ENCODE peak calls at places on chromosome 12, in ten cellular contexts. S is psoas muscle, U is neural progenitor cell, A is aorta, R is endothelial cell of umbilical vein, J is body of pancreas, Y is esophagus squamous epithelium, D is astrocyte, W is right lobe of liver, V is sigmoid colon. P is an unnamed sample.
A peak's percentile ranks its signal among the peaks of the same experiment; 100 is the strongest.

GRCh38 chr12:93442411-93443340 is 929 bp upstream of the UBE2N start:
- DNase-seq in R (no peak), S (no peak), W (no peak), U (peak; percentile 15), Y (no peak), V (no peak), J (no peak), D (no peak), A (no peak), P (peak; percentile 16)

GRCh38 chr12:6092784-6093722 is 31.4 kb downstream of the VWF start:
- DNase-seq in A (peak; percentile 89), Y (no peak), W (no peak), D (peak; percentile 89), U (no peak), J (no peak), S (peak; percentile 59), V (peak; percentile 80), R (peak; percentile 92), P (peak; percentile 6)

GRCh38 chr12:111068281-111068680 is 147.9 kb upstream of the MYL2 start:
- DNase-seq in V (no peak), A (no peak), J (no peak), S (no peak), W (no peak), Y (no peak), D (no peak), R (no peak), U (peak; percentile 41), P (no peak)

GRCh38 chr12:56518570-56518969 is 3.0 kb upstream of the RBMS2 start:
- DNase-seq in J (no peak), R (peak; percentile 26), V (no peak), W (no peak), S (no peak), U (no peak), A (no peak), Y (no peak), D (peak; percentile 44), P (no peak)

GRCh38 chr12:127429556-127429955 is 837.4 kb upstream of the TMEM132C start:
- DNase-seq in W (no peak), S (no peak), R (no peak), D (peak; percentile 39), Y (no peak), A (no peak), U (no peak), V (no peak), J (no peak), P (no peak)

GRCh38 chr12:47876404-47876960 is 28.3 kb downstream of the VDR start:
- DNase-seq in A (no peak), U (no peak), V (no peak), J (no peak), D (no peak), W (no peak), Y (no peak), R (no peak), S (no peak), P (no peak)

GRCh38 chr12:41151789-41152188 is 36.3 kb upstream of the PDZRN4 start:
- DNase-seq in A (no peak), S (no peak), R (no peak), U (no peak), W (no peak), Y (no peak), J (no peak), D (peak; percentile 1), V (no peak), P (no peak)

GRCh38 chr12:44385964-44386363 is 490.2 kb downstream of the NELL2 start:
- DNase-seq in V (no peak), D (no peak), Y (no peak), U (no peak), A (no peak), R (no peak), J (no peak), W (no peak), S (no peak), P (no peak)

GRCh38 chr12:89245090-89245489 is 107.2 kb downstream of the DUSP6 start:
- DNase-seq in S (no peak), J (no peak), U (peak; percentile 9), W (no peak), D (peak; percentile 66), Y (no peak), A (no peak), V (no peak), R (no peak), P (peak; percentile 6)

GRCh38 chr12:30862486-30862885 is 64.1 kb upstream of the TSPAN11 start:
- DNase-seq in A (no peak), V (no peak), W (peak; percentile 65), R (no peak), J (no peak), S (no peak), U (no peak), D (peak; percentile 35), Y (no peak), P (no peak)

GRCh38 chr12:107963625-107964024 is 165.5 kb upstream of the WSCD2 start:
- DNase-seq in Y (no peak), J (no peak), W (no peak), D (no peak), A (no peak), S (no peak), V (no peak), R (no peak), U (no peak), P (no peak)

GRCh38 chr12:113456199-113456598 is 15.5 kb downstream of the LHX5 start:
- DNase-seq in A (no peak), S (no peak), V (no peak), D (no peak), Y (no peak), U (no peak), R (no peak), J (no peak), W (no peak), P (no peak)

GRCh38 chr12:8501720-8502119 is 11.6 kb upstream of the CLEC4D start:
- DNase-seq in R (no peak), U (no peak), S (no peak), A (no peak), D (no peak), J (no peak), Y (no peak), V (no peak), W (no peak), P (no peak)

GRCh38 chr12:6963016-6963731 is 7.3 kb downstream of the PHB2 start:
- DNase-seq in R (no peak), W (peak; percentile 57), U (no peak), J (peak; percentile 97), D (no peak), Y (no peak), S (peak; percentile 23), A (peak; percentile 75), V (peak; percentile 65), P (peak; percentile 88)

GRCh38 chr12:115574831-115575230 is 702.7 kb downstream of the MED13L start:
- DNase-seq in A (no peak), J (no peak), Y (no peak), U (no peak), S (no peak), V (no peak), W (no peak), D (no peak), R (no peak), P (no peak)

GRCh38 chr12:59972941-59973340 is 377.1 kb downstream of the SLC16A7 start:
- DNase-seq in J (no peak), A (no peak), V (no peak), U (no peak), W (no peak), D (peak; percentile 91), Y (no peak), R (peak; percentile 11), S (no peak), P (no peak)

DNA sequence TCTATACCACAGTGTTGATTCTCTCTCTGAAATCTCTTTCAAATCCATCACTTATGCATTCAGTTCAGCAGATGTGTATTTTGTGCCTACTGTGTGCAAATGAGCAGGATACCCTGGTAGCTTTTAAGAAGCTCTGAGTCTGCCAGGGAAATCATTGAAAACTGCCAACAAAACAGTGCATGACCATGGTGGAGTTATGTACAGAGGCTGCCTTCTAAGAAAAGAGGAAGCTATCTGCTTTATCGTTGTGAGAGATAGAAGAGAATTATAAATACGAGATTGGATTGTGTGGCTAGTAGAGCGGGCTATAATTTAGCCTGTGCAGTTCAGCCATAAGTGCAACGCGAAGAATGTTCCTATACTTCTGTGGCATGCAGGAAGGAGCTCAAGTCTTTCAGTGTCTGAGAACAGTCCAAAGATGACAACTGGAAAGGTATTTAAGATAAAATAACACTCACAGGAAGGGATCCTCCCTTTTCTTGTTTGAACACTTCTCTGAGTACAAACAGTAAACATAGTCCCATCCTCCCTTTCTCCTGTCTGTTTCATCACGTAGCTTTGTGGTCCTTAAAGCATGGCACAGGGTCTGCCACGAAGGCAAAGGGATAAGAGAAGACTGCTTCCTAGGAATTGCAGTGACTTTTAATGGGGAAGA is 4.4 kb downstream of the DIP2B start:
- DNase-seq in U (no peak), W (no peak), V (no peak), D (no peak), Y (no peak), J (no peak), A (no peak), R (no peak), S (no peak), P (no peak)
- H3K4me3 ChIP-seq in U (no peak overlapping the region), W (no peak overlapping the region), V (no peak overlapping the region), D (no peak overlapping the region), Y (no peak overlapping the region), J (no peak overlapping the region), A (no peak overlapping the region), R (no peak overlapping the region), S (no peak overlapping the region), P (no peak overlapping the region)

GRCh38 chr12:20403230-20403629 is 34.9 kb downstream of the PDE3A start:
- DNase-seq in V (no peak), Y (no peak), S (no peak), D (no peak), J (no peak), A (no peak), U (no peak), R (no peak), W (no peak), P (no peak)
- H3K36me3 ChIP-seq in V (no peaks in the 10 kb centered on the region), Y (no peaks in the 10 kb centered on the region), S (no peaks in the 10 kb centered on the region), D (no peaks in the 10 kb centered on the region), J (no peaks in the 10 kb centered on the region), A (no peaks in the 10 kb centered on the region), U (no peaks in the 10 kb centered on the region), R (no peaks in the 10 kb centered on the region), W (no peaks in the 10 kb centered on the region), P (no peaks in the 10 kb centered on the region)

DNA sequence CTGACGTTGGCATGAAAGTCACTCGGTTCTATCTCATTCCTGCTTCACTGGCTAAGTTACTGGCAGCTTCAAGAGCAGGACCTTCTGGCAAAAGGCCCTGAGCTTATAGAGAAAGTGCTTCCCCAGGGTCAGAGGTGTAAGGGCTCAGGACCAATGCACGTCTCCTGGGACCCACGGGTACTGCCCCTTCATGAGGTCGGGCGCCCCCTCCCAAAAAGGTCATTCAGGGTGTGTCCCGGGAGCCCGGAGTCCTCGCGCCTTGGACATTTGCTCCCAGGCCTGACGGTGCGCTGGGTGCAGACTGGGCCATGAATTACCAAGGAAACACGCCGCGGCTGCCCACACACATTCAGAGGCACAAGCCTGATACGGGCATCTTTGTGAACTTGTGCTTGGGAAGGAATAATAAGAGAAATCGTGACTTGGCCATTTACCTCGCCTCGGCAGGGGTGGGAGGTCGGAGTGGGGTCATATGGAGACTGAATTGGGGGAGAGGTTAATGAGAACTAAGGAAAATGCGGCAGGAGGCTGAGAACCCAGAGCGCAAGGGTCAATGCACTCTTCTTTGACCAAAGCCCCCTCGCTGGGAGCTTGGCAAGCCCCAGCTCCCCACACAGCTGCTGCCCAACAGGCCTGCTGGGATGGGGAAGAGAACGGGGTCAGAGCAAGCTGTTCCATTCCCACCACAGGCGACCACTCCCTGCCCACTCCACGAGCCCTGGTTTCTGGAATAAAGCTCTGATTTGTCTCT is 15.7 kb upstream of the SLC6A12 start:
- DNase-seq in U (peak; percentile 51), J (no peak), W (peak; percentile 52), S (no peak), R (no peak), Y (no peak), A (no peak), V (no peak), D (no peak), P (peak; percentile 69)
- H3K27me3 ChIP-seq in U (peaks cover 31% of the 10 kb centered on the region), J (no peaks in the 10 kb centered on the region), W (no peaks in the 10 kb centered on the region), S (no peaks in the 10 kb centered on the region), R (peaks cover 3% of the 10 kb centered on the region), Y (no peaks in the 10 kb centered on the region), A (no peaks in the 10 kb centered on the region), V (peaks cover 3% of the 10 kb centered on the region), D (peaks cover 38% of the 10 kb centered on the region), P (no peaks in the 10 kb centered on the region)

GRCh38 chr12:103326190-103326589 is 169.6 kb downstream of the C12orf42 start:
- DNase-seq in R (no peak), V (no peak), J (no peak), Y (no peak), S (no peak), A (no peak), W (no peak), U (peak; percentile 50), D (no peak), P (peak; percentile 26)
- H3K4me3 ChIP-seq in R (no peak overlapping the region), V (no peak overlapping the region), J (no peak overlapping the region), Y (no peak overlapping the region), S (no peak overlapping the region), A (no peak overlapping the region), W (no peak overlapping the region), U (no peak overlapping the region), D (no peak overlapping the region), P (no peak overlapping the region)